ENCODE peak calls at places on chromosome 14, in six cellular contexts. D is effector memory CD4-positive, alpha-beta T cell; A is brain microvascular endothelial cell; B is activated CD4-positive, alpha-beta T cell treated with anti-CD3 and anti-CD28 coated beads for 1 hour; E is mucosa of descending colon; N is T-helper 2 cell. C is an unnamed sample.

GRCh38 chr14:104974665-104975390 is 3.3 kb downstream of the AHNAK2 start:
- DNase-seq in D (no peak), A (no peak), B (no peak), E (peak), N (no peak), C (peak)

GRCh38 chr14:77909911-77910310 is 110.0 kb downstream of the ADCK1 start:
- DNase-seq in D (no peak), A (no peak), B (no peak), E (no peak), N (no peak), C (no peak)

GRCh38 chr14:54564071-54564798 is 2.7 kb upstream of the SAMD4A start:
- DNase-seq in D (no peak), A (no peak), B (no peak), E (no peak), N (no peak), C (no peak)

GRCh38 chr14:106308839-106309389 is 782.5 kb downstream of the TMEM121 start:
- DNase-seq in D (peak), A (no peak), B (peak), E (peak), N (peak), C (peak)

GRCh38 chr14:31939934-31940333 is 137.2 kb upstream of the ARHGAP5 start:
- DNase-seq in D (no peak), A (no peak), B (no peak), E (no peak), N (no peak), C (no peak)

GRCh38 chr14:95353007-95353406 is 33.3 kb upstream of the CLMN start:
- DNase-seq in D (no peak), A (no peak), B (no peak), E (no peak), N (no peak), C (no peak)

GRCh38 chr14:60151715-60152114 is 13.5 kb downstream of the DHRS7 start:
- DNase-seq in D (peak), A (peak), B (peak), E (peak), N (peak), C (peak)

GRCh38 chr14:73476451-73476905 is 14.3 kb upstream of the RIOX1 start:
- DNase-seq in D (no peak), A (no peak), B (no peak), E (no peak), N (no peak), C (no peak)

GRCh38 chr14:94100847-94101246 is 9.7 kb upstream of the IFI27 start:
- DNase-seq in D (no peak), A (peak), B (no peak), E (no peak), N (no peak), C (no peak)

GRCh38 chr14:56855891-56856461 is 45.7 kb upstream of the OTX2 start:
- DNase-seq in D (no peak), A (no peak), B (no peak), E (peak), N (no peak), C (no peak)

GRCh38 chr14:51155331-51155730 is 60.4 kb upstream of the TRIM9 start:
- DNase-seq in D (no peak), A (no peak), B (no peak), E (no peak), N (no peak), C (no peak)

GRCh38 chr14:40417777-40418401 is 985.7 kb upstream of the FBXO33 start:
- DNase-seq in D (no peak), A (no peak), B (no peak), E (no peak), N (no peak), C (no peak)

GRCh38 chr14:96055753-96056508 is 16.8 kb downstream of the C14orf132 start:
- DNase-seq in D (no peak), A (no peak), B (no peak), E (no peak), N (no peak), C (no peak)

GRCh38 chr14:36408388-36408787 is 88.0 kb upstream of the MBIP start:
- DNase-seq in D (no peak), A (no peak), B (no peak), E (no peak), N (no peak), C (no peak)

GRCh38 chr14:102076793-102077759 is 9.8 kb downstream of the HSP90AA1 start:
- DNase-seq in D (no peak), A (no peak), B (no peak), E (no peak), N (no peak), C (no peak)

GRCh38 chr14:58898655-58899316 is 261.0 kb downstream of the DACT1 start:
- DNase-seq in D (no peak), A (peak), B (no peak), E (no peak), N (no peak), C (no peak)

GRCh38 chr14:83483063-83483462 is 1949.4 kb upstream of the SEL1L start:
- DNase-seq in D (no peak), A (peak), B (no peak), E (no peak), N (no peak), C (no peak)

GRCh38 chr14:32331227-32331597 is 2.1 kb downstream of the AKAP6 start:
- DNase-seq in D (no peak), A (no peak), B (no peak), E (no peak), N (no peak), C (no peak)

GRCh38 chr14:37559386-37559785 is 35.7 kb downstream of the FOXA1 start:
- DNase-seq in D (no peak), A (peak), B (no peak), E (no peak), N (no peak), C (no peak)

GRCh38 chr14:92902726-92903125 is 20.2 kb upstream of the CHGA start:
- DNase-seq in D (no peak), A (no peak), B (no peak), E (no peak), N (no peak), C (no peak)

GRCh38 chr14:79721399-79722084 is 489.8 kb downstream of the DIO2 start:
- DNase-seq in D (no peak), A (no peak), B (no peak), E (no peak), N (no peak), C (no peak)

GRCh38 chr14:23154876-23155587 is 28.4 kb downstream of the SLC7A8 start:
- DNase-seq in D (no peak), A (peak), B (no peak), E (peak), N (no peak), C (peak)

GRCh38 chr14:51087024-51087423 is 7.9 kb downstream of the TRIM9 start:
- DNase-seq in D (no peak), A (no peak), B (no peak), E (peak), N (no peak), C (no peak)